ENCODE peak calls at places on chromosomes 2 and 18, in four cellular contexts. One of them, this sample, is unnamed.
A peak's percentile ranks its signal among the peaks of the same experiment; 100 is the strongest.

GRCh38 chr2:69253893-69254292 is 133.1 kb downstream of the GFPT1 start:
- DNase-seq in activated CD4-positive, alpha-beta memory T cell treated with anti-CD3 and anti-CD28 coated beads for 36 hours: no peak
- DNase-seq in H1: no peak
- DNase-seq in stimulated activated CD4-positive, alpha-beta T cell treated with anti-CD3 and anti-CD28 coated beads, Interleukin-1b, Interleukin-23, amount 100 ng/mL, for 24 hours: no peak
- DNase-seq in this sample: peak; percentile 5

GRCh38 chr18:47036298-47036874 is 965 bp upstream of the ELOA2 start:
- DNase-seq in activated CD4-positive, alpha-beta memory T cell treated with anti-CD3 and anti-CD28 coated beads for 36 hours: peak; percentile 10
- DNase-seq in H1: no peak
- DNase-seq in stimulated activated CD4-positive, alpha-beta T cell treated with anti-CD3 and anti-CD28 coated beads, Interleukin-1b, Interleukin-23, amount 100 ng/mL, for 24 hours: no peak
- DNase-seq in this sample: no peak

GRCh38 chr18:49481317-49481716 is 5.7 kb downstream of the C18orf32 start:
- DNase-seq in activated CD4-positive, alpha-beta memory T cell treated with anti-CD3 and anti-CD28 coated beads for 36 hours: no peak
- DNase-seq in H1: no peak
- DNase-seq in stimulated activated CD4-positive, alpha-beta T cell treated with anti-CD3 and anti-CD28 coated beads, Interleukin-1b, Interleukin-23, amount 100 ng/mL, for 24 hours: no peak
- DNase-seq in this sample: no peak

GRCh38 chr18:50299626-50300388 is 12.3 kb upstream of the CXXC1 start:
- DNase-seq in activated CD4-positive, alpha-beta memory T cell treated with anti-CD3 and anti-CD28 coated beads for 36 hours: no peak
- DNase-seq in H1: no peak
- DNase-seq in stimulated activated CD4-positive, alpha-beta T cell treated with anti-CD3 and anti-CD28 coated beads, Interleukin-1b, Interleukin-23, amount 100 ng/mL, for 24 hours: no peak
- DNase-seq in this sample: no peak

GRCh38 chr2:30963184-30963583 is 155.9 kb upstream of the CAPN13 start:
- DNase-seq in activated CD4-positive, alpha-beta memory T cell treated with anti-CD3 and anti-CD28 coated beads for 36 hours: no peak
- DNase-seq in H1: no peak
- DNase-seq in stimulated activated CD4-positive, alpha-beta T cell treated with anti-CD3 and anti-CD28 coated beads, Interleukin-1b, Interleukin-23, amount 100 ng/mL, for 24 hours: no peak
- DNase-seq in this sample: no peak

GRCh38 chr18:35344736-35345459 is 678 bp upstream of the ZNF24 start:
- DNase-seq in activated CD4-positive, alpha-beta memory T cell treated with anti-CD3 and anti-CD28 coated beads for 36 hours: no peak
- DNase-seq in H1: no peak
- DNase-seq in stimulated activated CD4-positive, alpha-beta T cell treated with anti-CD3 and anti-CD28 coated beads, Interleukin-1b, Interleukin-23, amount 100 ng/mL, for 24 hours: no peak
- DNase-seq in this sample: no peak

GRCh38 chr2:88690591-88691338 is 708 bp upstream of the RPIA start:
- DNase-seq in activated CD4-positive, alpha-beta memory T cell treated with anti-CD3 and anti-CD28 coated beads for 36 hours: peak; percentile 68
- DNase-seq in H1: no peak
- DNase-seq in stimulated activated CD4-positive, alpha-beta T cell treated with anti-CD3 and anti-CD28 coated beads, Interleukin-1b, Interleukin-23, amount 100 ng/mL, for 24 hours: peak; percentile 9
- DNase-seq in this sample: no peak

GRCh38 chr2:188276255-188276654 is 15.4 kb upstream of the GULP1 start:
- DNase-seq in activated CD4-positive, alpha-beta memory T cell treated with anti-CD3 and anti-CD28 coated beads for 36 hours: no peak
- DNase-seq in H1: no peak
- DNase-seq in stimulated activated CD4-positive, alpha-beta T cell treated with anti-CD3 and anti-CD28 coated beads, Interleukin-1b, Interleukin-23, amount 100 ng/mL, for 24 hours: no peak
- DNase-seq in this sample: no peak

GRCh38 chr2:82650038-82650437 is 1809.0 kb downstream of the SUCLG1 start:
- DNase-seq in activated CD4-positive, alpha-beta memory T cell treated with anti-CD3 and anti-CD28 coated beads for 36 hours: no peak
- DNase-seq in H1: no peak
- DNase-seq in stimulated activated CD4-positive, alpha-beta T cell treated with anti-CD3 and anti-CD28 coated beads, Interleukin-1b, Interleukin-23, amount 100 ng/mL, for 24 hours: no peak
- DNase-seq in this sample: no peak

GRCh38 chr18:42689310-42689709 is 426.2 kb downstream of the RIT2 start:
- DNase-seq in activated CD4-positive, alpha-beta memory T cell treated with anti-CD3 and anti-CD28 coated beads for 36 hours: no peak
- DNase-seq in H1: no peak
- DNase-seq in stimulated activated CD4-positive, alpha-beta T cell treated with anti-CD3 and anti-CD28 coated beads, Interleukin-1b, Interleukin-23, amount 100 ng/mL, for 24 hours: no peak
- DNase-seq in this sample: no peak

GRCh38 chr2:198499539-198499938 is 695.1 kb downstream of the PLCL1 start:
- DNase-seq in activated CD4-positive, alpha-beta memory T cell treated with anti-CD3 and anti-CD28 coated beads for 36 hours: no peak
- DNase-seq in H1: no peak
- DNase-seq in stimulated activated CD4-positive, alpha-beta T cell treated with anti-CD3 and anti-CD28 coated beads, Interleukin-1b, Interleukin-23, amount 100 ng/mL, for 24 hours: no peak
- DNase-seq in this sample: no peak

GRCh38 chr18:43211059-43211458 is 66.2 kb downstream of the SYT4 start:
- DNase-seq in activated CD4-positive, alpha-beta memory T cell treated with anti-CD3 and anti-CD28 coated beads for 36 hours: no peak
- DNase-seq in H1: no peak
- DNase-seq in stimulated activated CD4-positive, alpha-beta T cell treated with anti-CD3 and anti-CD28 coated beads, Interleukin-1b, Interleukin-23, amount 100 ng/mL, for 24 hours: no peak
- DNase-seq in this sample: no peak

GRCh38 chr2:130819226-130819914 is 17.3 kb upstream of the ARHGEF4 start:
- DNase-seq in activated CD4-positive, alpha-beta memory T cell treated with anti-CD3 and anti-CD28 coated beads for 36 hours: no peak
- DNase-seq in H1: peak; percentile 54
- DNase-seq in stimulated activated CD4-positive, alpha-beta T cell treated with anti-CD3 and anti-CD28 coated beads, Interleukin-1b, Interleukin-23, amount 100 ng/mL, for 24 hours: no peak
- DNase-seq in this sample: no peak

GRCh38 chr2:96631804-96632435 is 6.2 kb downstream of the KANSL3 start:
- DNase-seq in activated CD4-positive, alpha-beta memory T cell treated with anti-CD3 and anti-CD28 coated beads for 36 hours: no peak
- DNase-seq in H1: no peak
- DNase-seq in stimulated activated CD4-positive, alpha-beta T cell treated with anti-CD3 and anti-CD28 coated beads, Interleukin-1b, Interleukin-23, amount 100 ng/mL, for 24 hours: no peak
- DNase-seq in this sample: no peak

GRCh38 chr18:67133669-67134068 is 382.9 kb downstream of the DSEL start:
- DNase-seq in activated CD4-positive, alpha-beta memory T cell treated with anti-CD3 and anti-CD28 coated beads for 36 hours: no peak
- DNase-seq in H1: no peak
- DNase-seq in stimulated activated CD4-positive, alpha-beta T cell treated with anti-CD3 and anti-CD28 coated beads, Interleukin-1b, Interleukin-23, amount 100 ng/mL, for 24 hours: no peak
- DNase-seq in this sample: no peak

GRCh38 chr2:234989183-234989701 is 37.4 kb downstream of the SH3BP4 start:
- DNase-seq in activated CD4-positive, alpha-beta memory T cell treated with anti-CD3 and anti-CD28 coated beads for 36 hours: no peak
- DNase-seq in H1: no peak
- DNase-seq in stimulated activated CD4-positive, alpha-beta T cell treated with anti-CD3 and anti-CD28 coated beads, Interleukin-1b, Interleukin-23, amount 100 ng/mL, for 24 hours: no peak
- DNase-seq in this sample: peak; percentile 45

GRCh38 chr2:11810237-11810977 is 64.0 kb downstream of the LPIN1 start:
- DNase-seq in activated CD4-positive, alpha-beta memory T cell treated with anti-CD3 and anti-CD28 coated beads for 36 hours: no peak
- DNase-seq in H1: no peak
- DNase-seq in stimulated activated CD4-positive, alpha-beta T cell treated with anti-CD3 and anti-CD28 coated beads, Interleukin-1b, Interleukin-23, amount 100 ng/mL, for 24 hours: no peak
- DNase-seq in this sample: no peak

GRCh38 chr2:75076088-75076487 is 117.6 kb downstream of the POLE4 start:
- DNase-seq in activated CD4-positive, alpha-beta memory T cell treated with anti-CD3 and anti-CD28 coated beads for 36 hours: no peak
- DNase-seq in H1: no peak
- DNase-seq in stimulated activated CD4-positive, alpha-beta T cell treated with anti-CD3 and anti-CD28 coated beads, Interleukin-1b, Interleukin-23, amount 100 ng/mL, for 24 hours: no peak
- DNase-seq in this sample: no peak

GRCh38 chr2:102114290-102114721 is 28.2 kb upstream of the IL1R1 start:
- DNase-seq in activated CD4-positive, alpha-beta memory T cell treated with anti-CD3 and anti-CD28 coated beads for 36 hours: peak; percentile 58
- DNase-seq in H1: no peak
- DNase-seq in stimulated activated CD4-positive, alpha-beta T cell treated with anti-CD3 and anti-CD28 coated beads, Interleukin-1b, Interleukin-23, amount 100 ng/mL, for 24 hours: no peak
- DNase-seq in this sample: no peak

GRCh38 chr2:21175895-21176646 is 52.3 kb downstream of the TDRD15 start:
- DNase-seq in activated CD4-positive, alpha-beta memory T cell treated with anti-CD3 and anti-CD28 coated beads for 36 hours: no peak
- DNase-seq in H1: no peak
- DNase-seq in stimulated activated CD4-positive, alpha-beta T cell treated with anti-CD3 and anti-CD28 coated beads, Interleukin-1b, Interleukin-23, amount 100 ng/mL, for 24 hours: no peak
- DNase-seq in this sample: no peak

GRCh38 chr2:2664989-2665833 is 334.1 kb upstream of the MYT1L start:
- DNase-seq in activated CD4-positive, alpha-beta memory T cell treated with anti-CD3 and anti-CD28 coated beads for 36 hours: no peak
- DNase-seq in H1: no peak
- DNase-seq in stimulated activated CD4-positive, alpha-beta T cell treated with anti-CD3 and anti-CD28 coated beads, Interleukin-1b, Interleukin-23, amount 100 ng/mL, for 24 hours: no peak
- DNase-seq in this sample: no peak

GRCh38 chr2:18566145-18566544 is 5.7 kb upstream of the RDH14 start:
- DNase-seq in activated CD4-positive, alpha-beta memory T cell treated with anti-CD3 and anti-CD28 coated beads for 36 hours: no peak
- DNase-seq in H1: no peak
- DNase-seq in stimulated activated CD4-positive, alpha-beta T cell treated with anti-CD3 and anti-CD28 coated beads, Interleukin-1b, Interleukin-23, amount 100 ng/mL, for 24 hours: no peak
- DNase-seq in this sample: no peak

GRCh38 chr18:56721031-56721430 is 69.9 kb downstream of the WDR7 start:
- DNase-seq in activated CD4-positive, alpha-beta memory T cell treated with anti-CD3 and anti-CD28 coated beads for 36 hours: no peak
- DNase-seq in H1: no peak
- DNase-seq in stimulated activated CD4-positive, alpha-beta T cell treated with anti-CD3 and anti-CD28 coated beads, Interleukin-1b, Interleukin-23, amount 100 ng/mL, for 24 hours: no peak
- DNase-seq in this sample: no peak

GRCh38 chr2:240686460-240686859 is 3.8 kb upstream of the AQP12B start:
- DNase-seq in activated CD4-positive, alpha-beta memory T cell treated with anti-CD3 and anti-CD28 coated beads for 36 hours: no peak
- DNase-seq in H1: no peak
- DNase-seq in stimulated activated CD4-positive, alpha-beta T cell treated with anti-CD3 and anti-CD28 coated beads, Interleukin-1b, Interleukin-23, amount 100 ng/mL, for 24 hours: no peak
- DNase-seq in this sample: no peak

GRCh38 chr2:86396304-86396785 is 44.8 kb upstream of the KDM3A start:
- DNase-seq in activated CD4-positive, alpha-beta memory T cell treated with anti-CD3 and anti-CD28 coated beads for 36 hours: peak; percentile 35
- DNase-seq in H1: no peak
- DNase-seq in stimulated activated CD4-positive, alpha-beta T cell treated with anti-CD3 and anti-CD28 coated beads, Interleukin-1b, Interleukin-23, amount 100 ng/mL, for 24 hours: no peak
- DNase-seq in this sample: no peak

GRCh38 chr18:7954229-7954628 is 387.1 kb downstream of the PTPRM start:
- DNase-seq in activated CD4-positive, alpha-beta memory T cell treated with anti-CD3 and anti-CD28 coated beads for 36 hours: no peak
- DNase-seq in H1: no peak
- DNase-seq in stimulated activated CD4-positive, alpha-beta T cell treated with anti-CD3 and anti-CD28 coated beads, Interleukin-1b, Interleukin-23, amount 100 ng/mL, for 24 hours: no peak
- DNase-seq in this sample: no peak

GRCh38 chr2:207394203-207394741 is 135.5 kb upstream of the CREB1 start:
- DNase-seq in activated CD4-positive, alpha-beta memory T cell treated with anti-CD3 and anti-CD28 coated beads for 36 hours: no peak
- DNase-seq in H1: no peak
- DNase-seq in stimulated activated CD4-positive, alpha-beta T cell treated with anti-CD3 and anti-CD28 coated beads, Interleukin-1b, Interleukin-23, amount 100 ng/mL, for 24 hours: no peak
- DNase-seq in this sample: no peak

GRCh38 chr18:21682276-21683051 is 22.1 kb downstream of the ABHD3 start:
- DNase-seq in activated CD4-positive, alpha-beta memory T cell treated with anti-CD3 and anti-CD28 coated beads for 36 hours: peak; percentile 36
- DNase-seq in H1: no peak
- DNase-seq in stimulated activated CD4-positive, alpha-beta T cell treated with anti-CD3 and anti-CD28 coated beads, Interleukin-1b, Interleukin-23, amount 100 ng/mL, for 24 hours: no peak
- DNase-seq in this sample: no peak

GRCh38 chr18:3037423-3037915 is 24.5 kb upstream of the LPIN2 start:
- DNase-seq in activated CD4-positive, alpha-beta memory T cell treated with anti-CD3 and anti-CD28 coated beads for 36 hours: peak; percentile 45
- DNase-seq in H1: no peak
- DNase-seq in stimulated activated CD4-positive, alpha-beta T cell treated with anti-CD3 and anti-CD28 coated beads, Interleukin-1b, Interleukin-23, amount 100 ng/mL, for 24 hours: no peak
- DNase-seq in this sample: no peak

GRCh38 chr18:31791817-31792579 is 31.3 kb upstream of the SLC25A52 start:
- DNase-seq in activated CD4-positive, alpha-beta memory T cell treated with anti-CD3 and anti-CD28 coated beads for 36 hours: no peak
- DNase-seq in H1: no peak
- DNase-seq in stimulated activated CD4-positive, alpha-beta T cell treated with anti-CD3 and anti-CD28 coated beads, Interleukin-1b, Interleukin-23, amount 100 ng/mL, for 24 hours: no peak
- DNase-seq in this sample: no peak